ENCODE peak calls at places on chromosome 16, in four cellular contexts. Y, C, R and Q are unnamed samples. For H3K4me1, the result is how much of the 10 kb centered on the place peaks cover.

GRCh38 chr16:86864586-86864985 is 286.2 kb downstream of the FOXL1 start:
- DNase-seq in Y (no peak), C (no peak), R (no peak), Q (no peak)

GRCh38 chr16:50744911-50745310 is 3.0 kb downstream of the CYLD start:
- DNase-seq in Y (peak), C (no peak), R (no peak), Q (no peak)

GRCh38 chr16:48536600-48537200 is 73.3 kb downstream of the N4BP1 start:
- DNase-seq in Y (no peak), C (no peak), R (peak), Q (no peak)

GRCh38 chr16:78396046-78396445 is 296.6 kb downstream of the WWOX start:
- DNase-seq in Y (no peak), C (no peak), R (no peak), Q (no peak)

GRCh38 chr16:31696968-31697743 is 169.5 kb downstream of the AHSP start:
- DNase-seq in Y (peak), C (no peak), R (peak), Q (no peak)

GRCh38 chr16:28587386-28587785 is 9.5 kb downstream of the SULT1A2 start:
- DNase-seq in Y (no peak), C (no peak), R (no peak), Q (no peak)

GRCh38 chr16:80938035-80938927 is 68.4 kb downstream of the CMC2 start:
- DNase-seq in Y (peak), C (peak), R (peak), Q (peak)

GRCh38 chr16:55623640-55624039 is 32.1 kb upstream of the SLC6A2 start:
- DNase-seq in Y (no peak), C (no peak), R (no peak), Q (no peak)

GRCh38 chr16:56849690-56850680 is 15.0 kb upstream of the SLC12A3 start:
- DNase-seq in Y (peak), C (no peak), R (peak), Q (no peak)

GRCh38 chr16:31476305-31477219 is 4.6 kb downstream of the TGFB1I1 start:
- DNase-seq in Y (no peak), C (no peak), R (no peak), Q (peak)

GRCh38 chr16:74281285-74281684 is 15.3 kb upstream of the PSMD7 start:
- DNase-seq in Y (no peak), C (no peak), R (peak), Q (no peak)

GRCh38 chr16:68384293-68385255 is 63.7 kb downstream of the SMPD3 start:
- DNase-seq in Y (no peak), C (no peak), R (no peak), Q (no peak)

GRCh38 chr16:89471225-89471624 is 19.1 kb downstream of the ANKRD11 start:
- DNase-seq in Y (peak), C (no peak), R (peak), Q (no peak)
- H3K4me1 ChIP-seq in Y (under half), C (half or more), R (under half), Q (under half)

GRCh38 chr16:88499314-88499713 is 46.2 kb downstream of the ZFPM1 start:
- DNase-seq in Y (no peak), C (no peak), R (no peak), Q (no peak)
- H3K4me3 ChIP-seq in Y (no peak), C (no peak), R (no peak), Q (no peak)

DNA sequence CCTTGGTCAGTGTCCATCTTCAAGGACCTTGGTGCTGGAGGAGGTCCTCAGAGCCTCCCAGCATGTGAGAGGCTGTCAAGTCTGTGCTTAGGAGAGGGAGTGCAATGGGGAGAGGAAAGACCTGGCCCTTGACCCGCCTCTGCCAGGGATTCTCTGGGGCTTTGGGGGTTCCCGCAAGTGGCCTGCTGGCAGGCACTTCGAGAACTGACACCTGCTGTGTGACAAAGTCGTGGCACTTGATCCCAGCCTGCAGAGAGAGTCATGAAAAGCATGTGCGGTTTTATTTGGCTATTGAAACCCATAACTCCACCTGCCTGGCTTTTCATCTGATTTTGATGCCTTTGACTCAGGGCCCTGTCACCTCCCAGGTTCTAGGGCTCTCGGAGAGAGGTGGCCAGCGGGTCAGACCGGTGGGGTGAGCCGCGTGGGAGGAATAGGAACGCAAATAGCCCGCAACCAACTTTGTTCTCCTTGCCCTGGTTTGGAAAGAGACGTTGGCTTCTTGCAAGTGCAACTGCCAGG is 42.8 kb upstream of the GSE1 start:
- DNase-seq in Y (no peak), C (no peak), R (no peak), Q (no peak)
- H3K4me1 ChIP-seq in Y (under half), C (under half), R (half or more), Q (under half)

GRCh38 chr16:15642557-15643452 is at the start of gene MARF1:
- DNase-seq in Y (peak), C (peak), R (peak), Q (peak)

GRCh38 chr16:15640966-15641365 is 2.0 kb downstream of the MARF1 start:
- DNase-seq in Y (no peak), C (no peak), R (no peak), Q (no peak)

GRCh38 chr16:15643453-15644305 is 725 bp upstream of the MARF1 start:
- DNase-seq in Y (peak), C (peak), R (peak), Q (no peak)

GRCh38 chr16:15644306-15644961 is 1.5 kb upstream of the MARF1 start:
- DNase-seq in Y (no peak), C (no peak), R (no peak), Q (no peak)

DNA sequence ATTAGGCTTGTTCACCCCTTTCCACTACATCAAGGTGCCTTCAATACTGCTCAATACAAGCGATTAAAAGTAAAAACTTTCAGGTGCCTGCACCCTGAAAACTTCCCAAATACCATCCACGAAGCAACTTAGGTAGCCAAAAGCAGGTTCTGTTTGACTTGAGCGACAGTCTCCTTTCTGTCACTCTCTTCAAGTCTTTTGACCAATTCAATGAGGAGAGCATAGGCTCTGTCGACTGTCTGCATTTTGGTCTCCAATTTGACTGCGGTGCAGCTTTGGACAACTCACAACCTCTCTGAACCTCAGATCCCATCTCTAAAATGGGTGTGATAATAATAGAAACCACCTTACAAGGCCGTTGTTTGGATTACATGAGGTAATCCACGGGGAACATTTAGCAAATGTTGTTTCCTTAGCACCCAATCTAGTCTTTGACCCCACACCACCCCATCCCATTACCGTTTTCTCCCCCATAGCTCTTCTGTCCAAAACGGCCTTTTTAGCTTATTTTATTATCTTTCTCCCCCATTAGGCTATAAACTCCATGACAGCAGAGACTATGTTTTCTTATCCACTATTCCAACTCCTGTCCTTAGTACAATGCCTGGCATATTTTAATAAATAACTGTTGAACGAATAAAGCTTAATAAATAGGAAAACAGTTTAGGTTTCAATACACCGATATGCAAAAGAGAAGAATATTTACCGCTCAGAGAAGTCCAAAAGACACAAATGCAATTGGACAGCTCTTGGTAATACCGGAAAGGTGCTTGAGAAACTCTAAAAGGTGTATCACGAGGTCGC is 999 bp downstream of the MARF1 start:
- DNase-seq in Y (no peak), C (no peak), R (no peak), Q (no peak)
- H3K4me3 ChIP-seq in Y (peak), C (peak), R (peak), Q (peak)

DNA sequence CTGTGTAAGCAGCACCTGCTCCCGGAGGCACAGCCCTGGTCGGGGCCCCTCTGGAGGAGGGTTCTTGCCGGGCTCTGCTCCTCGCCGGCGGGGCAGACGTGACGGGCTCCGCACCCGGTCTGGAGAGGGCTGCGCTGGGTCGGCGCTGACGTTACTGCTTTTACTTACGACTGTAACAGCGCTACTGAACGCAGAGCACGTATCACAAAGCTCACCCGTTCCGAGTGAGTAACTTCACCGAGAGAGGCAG is 1.3 kb upstream of the RAB40C start:
- DNase-seq in Y (peak), C (peak), R (peak), Q (no peak)
- H3K4me1 ChIP-seq in Y (under half), C (half or more), R (under half), Q (under half)

GRCh38 chr16:22240023-22240697 is 34.1 kb downstream of the EEF2K start:
- DNase-seq in Y (peak), C (no peak), R (peak), Q (no peak)
- H3K4me3 ChIP-seq in Y (no peak), C (no peak), R (no peak), Q (no peak)